ENCODE peak calls at places on chromosomes 2 and 18, in seven cellular contexts. X is uterus, O is spleen, N is heart left ventricle, Z is tibial nerve, A is IMR-90, V is transverse colon. M is an unnamed sample. For H3K36me3, the result is how much of the 10 kb centered on the place peaks cover.

GRCh38 chr2:23940976-23941605 is 828 bp downstream of the UBXN2A start:
- DNase-seq in X (no peak), Z (no peak), N (no peak), O (no peak), A (peak), V (no peak), M (no peak)

GRCh38 chr18:70450658-70451253 is 161.9 kb downstream of the SOCS6 start:
- DNase-seq in N (no peak), O (no peak), V (no peak), Z (no peak), X (no peak), A (peak), M (no peak)

GRCh38 chr18:55396267-55396905 is 191.6 kb downstream of the TCF4 start:
- DNase-seq in X (no peak), O (no peak), Z (no peak), N (no peak), A (no peak), V (no peak), M (no peak)

GRCh38 chr2:186424265-186424664 is 61.8 kb upstream of the ZC3H15 start:
- DNase-seq in N (no peak), V (no peak), O (no peak), X (no peak), Z (no peak), A (no peak), M (no peak)

GRCh38 chr2:226031078-226031937 is 631.8 kb downstream of the NYAP2 start:
- DNase-seq in X (peak), A (peak), V (peak), N (peak), Z (peak), O (peak), M (no peak)

GRCh38 chr2:186459009-186459408 is 27.1 kb upstream of the ZC3H15 start:
- DNase-seq in A (peak), Z (no peak), X (no peak), V (no peak), N (no peak), O (no peak), M (no peak)

GRCh38 chr2:222523783-222524544 is 99.6 kb downstream of the SGPP2 start:
- DNase-seq in N (no peak), X (no peak), A (no peak), V (no peak), Z (no peak), O (no peak), M (no peak)

GRCh38 chr2:10215393-10215935 is 87.2 kb upstream of the HPCAL1 start:
- DNase-seq in V (no peak), N (no peak), O (no peak), Z (no peak), A (no peak), X (no peak), M (no peak)

GRCh38 chr2:169673921-169674320 is 20.3 kb downstream of the CFAP210 start:
- DNase-seq in O (no peak), X (no peak), N (no peak), V (no peak), Z (no peak), A (no peak), M (no peak)

GRCh38 chr2:16525265-16525887 is 140.3 kb downstream of the CYRIA start:
- DNase-seq in V (peak), X (no peak), N (no peak), O (no peak), Z (no peak), A (no peak), M (no peak)

GRCh38 chr2:44778221-44778654 is 163.3 kb upstream of the SIX3 start:
- DNase-seq in V (no peak), A (no peak), Z (no peak), X (no peak), O (peak), N (no peak), M (no peak)

GRCh38 chr18:13461488-13461887 is 242.9 kb downstream of the LDLRAD4 start:
- DNase-seq in X (no peak), A (no peak), Z (no peak), N (no peak), V (no peak), O (no peak), M (no peak)

GRCh38 chr2:238096311-238097011 is 3.7 kb upstream of the ESPNL start:
- DNase-seq in Z (no peak), V (no peak), O (no peak), X (no peak), A (no peak), N (no peak), M (no peak)

GRCh38 chr18:28071199-28071598 is 105.7 kb downstream of the CDH2 start:
- DNase-seq in N (no peak), V (no peak), X (no peak), A (no peak), O (no peak), Z (no peak), M (no peak)

GRCh38 chr2:233857511-233858118 is 3.3 kb upstream of the HJURP start:
- DNase-seq in Z (no peak), O (peak), X (no peak), A (no peak), V (peak), N (no peak), M (no peak)

GRCh38 chr2:235698504-235698903 is 204.7 kb downstream of the AGAP1 start:
- DNase-seq in X (no peak), N (peak), Z (no peak), V (no peak), O (no peak), A (no peak), M (no peak)

GRCh38 chr18:79402977-79403722 is 7.4 kb downstream of the NFATC1 start:
- DNase-seq in A (no peak), V (peak), Z (peak), O (peak), N (peak), X (peak), M (no peak)

GRCh38 chr2:239266779-239267410 is 133.9 kb downstream of the HDAC4 start:
- DNase-seq in Z (no peak), X (no peak), V (peak), O (peak), A (no peak), N (peak), M (no peak)

GRCh38 chr2:96769816-96770215 is 9.1 kb downstream of the CNNM4 start:
- DNase-seq in V (peak), X (no peak), O (no peak), N (peak), A (no peak), Z (no peak), M (no peak)

GRCh38 chr2:104938226-104938941 is 84.5 kb downstream of the POU3F3 start:
- DNase-seq in O (no peak), X (no peak), Z (no peak), A (no peak), V (no peak), N (no peak), M (no peak)

GRCh38 chr18:9109523-9109922 is 7.0 kb downstream of the NDUFV2 start:
- DNase-seq in V (no peak), O (no peak), A (peak), X (no peak), Z (no peak), N (no peak), M (no peak)

GRCh38 chr18:50616484-50617048 is 56.7 kb downstream of the MAPK4 start:
- DNase-seq in N (peak), X (no peak), V (no peak), O (no peak), A (no peak), Z (no peak), M (no peak)

GRCh38 chr2:72415256-72415655 is 267.6 kb upstream of the CYP26B1 start:
- DNase-seq in X (no peak), N (no peak), V (no peak), Z (no peak), A (peak), O (no peak), M (no peak)

GRCh38 chr2:27442282-27442980 is at the start of gene KRTCAP3:
- DNase-seq in N (no peak), A (no peak), V (peak), Z (no peak), X (no peak), O (peak), M (no peak)

GRCh38 chr2:50401772-50402653 is 629.9 kb downstream of the NRXN1 start:
- DNase-seq in X (no peak), A (peak), V (peak), Z (peak), N (no peak), O (no peak), M (no peak)

GRCh38 chr2:1696472-1696871 is 47.8 kb downstream of the PXDN start:
- DNase-seq in V (no peak), O (no peak), N (no peak), X (no peak), Z (no peak), A (peak), M (no peak)

GRCh38 chr18:76445275-76445674 is 49.8 kb downstream of the ZNF516 start:
- DNase-seq in O (no peak), A (peak), V (no peak), X (peak), N (no peak), Z (no peak), M (no peak)

GRCh38 chr2:49288113-49288710 is 133.9 kb upstream of the FSHR start:
- DNase-seq in N (no peak), V (no peak), Z (no peak), O (no peak), X (no peak), A (no peak), M (no peak)

GRCh38 chr2:63054812-63055509 is 4.3 kb downstream of the OTX1 start:
- DNase-seq in O (no peak), X (no peak), A (no peak), V (no peak), Z (no peak), N (no peak), M (no peak)

GRCh38 chr2:202201220-202202160 is 36.9 kb downstream of the SUMO1 start:
- DNase-seq in V (no peak), X (no peak), N (no peak), O (no peak), A (no peak), Z (no peak), M (no peak)

GRCh38 chr2:5520352-5520996 is 171.7 kb upstream of the SOX11 start:
- DNase-seq in X (peak), Z (no peak), O (no peak), N (peak), V (no peak), A (peak), M (no peak)

GRCh38 chr2:5748941-5749731 is 57.0 kb downstream of the SOX11 start:
- DNase-seq in V (no peak), O (no peak), N (peak), Z (no peak), A (peak), X (no peak), M (no peak)

GRCh38 chr2:71458413-71459083 is 5.2 kb downstream of the DYSF start:
- DNase-seq in X (no peak), Z (no peak), V (no peak), O (no peak), N (peak), A (peak), M (no peak)

GRCh38 chr2:46325178-46325928 is 28.1 kb downstream of the EPAS1 start:
- DNase-seq in Z (no peak), O (no peak), A (peak), X (no peak), N (no peak), V (no peak), M (no peak)

DNA sequence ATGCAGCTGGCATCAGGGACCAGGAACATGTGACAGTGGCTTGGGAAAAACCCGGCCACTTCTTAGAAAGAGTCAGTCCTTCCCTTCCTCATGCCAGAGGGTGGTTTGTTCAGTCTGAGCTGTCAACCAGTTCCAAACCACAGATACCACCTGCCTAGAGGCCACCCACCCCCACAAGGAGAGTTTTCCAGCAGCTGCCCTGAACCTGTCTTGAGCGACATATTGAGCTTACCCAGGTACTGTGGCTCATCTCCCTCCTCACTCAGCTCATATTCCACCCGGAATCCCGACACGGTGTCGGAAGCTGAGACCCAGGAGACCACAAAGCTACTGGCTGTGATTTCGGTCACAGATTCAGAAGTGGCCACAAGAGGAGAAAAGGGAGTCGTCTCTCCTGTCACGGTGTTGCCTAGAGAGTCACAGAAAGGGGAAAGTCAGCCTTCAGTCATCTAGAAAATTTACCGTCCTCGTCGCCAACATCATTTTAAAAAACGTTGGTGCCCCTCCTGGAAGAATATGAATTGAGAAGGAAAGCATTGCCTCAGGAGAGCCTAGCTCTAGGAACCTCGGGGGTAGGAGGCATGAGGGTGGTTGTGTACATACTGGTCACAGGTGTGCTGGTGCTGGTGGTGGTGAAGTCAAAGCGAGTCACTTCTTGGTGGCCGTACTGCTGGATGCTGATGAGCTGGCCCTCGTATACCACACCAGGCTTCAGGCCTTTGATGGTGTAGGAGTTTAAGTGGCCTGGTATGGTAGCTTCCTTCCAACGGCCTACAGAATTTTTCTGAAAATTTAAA is 26.3 kb downstream of the FN1 start:
- DNase-seq in O (no peak), X (no peak), N (no peak), A (peak), Z (no peak), V (no peak), M (no peak)
- TF ChIP-seq POLR2A in O (no peak), X (no peak), N (no peak), A (no peak), Z (no peak), V (no peak), M (no peak)

GRCh38 chr2:216202602-216203250 is 93.6 kb downstream of the XRCC5 start:
- DNase-seq in Z (no peak), V (no peak), X (no peak), O (no peak), A (no peak), N (no peak), M (no peak)
- H3K36me3 ChIP-seq in Z (under half), V (under half), X (under half), O (half or more), A (under half), N (half or more), M (under half)

GRCh38 chr2:154125900-154126299 is 254.2 kb downstream of the GALNT13 start:
- DNase-seq in A (no peak), X (no peak), V (no peak), Z (no peak), N (no peak), O (no peak), M (no peak)

GRCh38 chr2:154120706-154121105 is 249.0 kb downstream of the GALNT13 start:
- DNase-seq in A (no peak), X (no peak), V (no peak), Z (no peak), O (no peak), N (no peak), M (no peak)
- TF ChIP-seq POLR2A in A (no peak), X (no peak), V (no peak), Z (no peak), O (no peak), N (no peak), M (no peak)

GRCh38 chr2:55314985-55315384 is 46.0 kb upstream of the MTIF2 start:
- DNase-seq in O (no peak), A (no peak), V (no peak), Z (no peak), N (no peak), X (no peak), M (no peak)
- H3K36me3 ChIP-seq in O (under half), A (under half), V (under half), Z (under half), N (half or more), X (under half), M (under half)

DNA sequence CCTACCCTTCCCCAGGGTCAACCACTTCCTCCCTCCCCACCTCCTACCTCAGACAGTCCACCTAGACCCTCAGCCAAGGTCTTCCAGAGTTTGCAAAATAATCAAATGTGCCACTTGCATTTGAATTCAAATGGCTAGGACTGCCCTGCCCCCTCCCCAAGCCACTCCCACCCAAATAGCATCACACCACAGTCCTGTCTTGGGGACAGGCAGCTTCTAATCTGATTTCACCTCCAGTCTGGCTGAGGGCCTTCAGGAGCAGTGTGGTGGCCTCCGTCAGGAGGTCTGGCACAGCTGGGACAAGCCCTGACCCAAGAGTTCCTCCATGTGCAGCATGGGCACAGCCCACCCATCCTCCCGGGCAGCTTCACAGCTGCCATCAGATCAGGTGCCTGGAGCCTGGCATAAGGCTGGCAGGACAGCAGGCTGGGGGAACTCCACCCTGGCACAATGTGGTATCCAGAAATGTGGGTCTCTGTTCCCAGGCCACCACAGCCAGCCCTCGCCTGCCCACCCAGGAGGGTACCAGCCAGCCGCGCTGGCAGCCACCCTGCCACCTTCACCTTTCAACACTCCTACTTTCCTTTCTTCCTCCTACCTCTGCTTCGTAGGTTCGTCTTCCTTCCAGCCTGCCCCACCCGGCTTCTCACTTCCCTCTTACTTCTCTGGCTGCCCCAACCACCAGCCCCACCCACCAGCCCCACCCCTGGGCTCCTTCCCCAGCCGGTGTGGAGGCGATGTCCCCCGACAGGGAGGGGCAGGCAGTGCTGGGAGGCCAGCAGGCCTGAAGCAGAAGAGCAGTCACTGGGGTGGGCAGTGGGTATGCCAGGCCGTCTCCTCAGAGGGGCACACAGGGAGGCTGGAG is at the start of gene CAPG:
- DNase-seq in Z (no peak), A (no peak), O (peak), X (no peak), V (peak), N (peak), M (no peak)
- TF ChIP-seq POLR2A in Z (no peak), A (no peak), O (no peak), X (no peak), V (peak), N (no peak), M (no peak)

GRCh38 chr2:69518836-69519235 is 81.6 kb upstream of the NFU1 start:
- DNase-seq in V (peak), X (no peak), N (no peak), Z (peak), A (no peak), O (no peak), M (no peak)

GRCh38 chr2:69521747-69522146 is 84.5 kb upstream of the NFU1 start:
- DNase-seq in O (no peak), A (no peak), N (no peak), V (no peak), Z (no peak), X (no peak), M (no peak)

GRCh38 chr2:69514836-69515235 is 77.6 kb upstream of the NFU1 start:
- DNase-seq in V (no peak), Z (no peak), A (peak), X (no peak), N (no peak), O (no peak), M (no peak)

GRCh38 chr2:69514406-69514805 is 77.2 kb upstream of the NFU1 start:
- DNase-seq in V (no peak), N (peak), X (no peak), Z (no peak), A (peak), O (no peak), M (no peak)

DNA sequence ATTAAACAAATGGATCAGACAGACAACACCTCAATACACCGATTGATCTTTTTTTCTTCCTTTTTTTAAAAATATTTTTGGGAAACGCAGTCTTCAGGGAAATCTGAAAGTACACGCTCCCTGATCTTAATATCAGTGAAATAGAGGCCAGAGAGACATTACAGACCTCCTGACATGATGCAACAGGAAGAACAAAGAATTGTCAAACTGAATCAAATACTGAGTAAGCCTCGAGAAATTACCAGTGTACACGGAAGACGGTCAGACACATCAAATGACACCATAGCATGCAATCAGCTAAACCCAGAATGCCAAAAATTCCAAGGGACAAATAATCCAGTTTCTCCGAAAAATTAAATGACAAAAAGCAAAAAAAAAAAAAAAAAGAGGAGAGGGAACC is 80.2 kb upstream of the NFU1 start:
- DNase-seq in V (no peak), Z (no peak), X (no peak), O (no peak), N (no peak), A (peak), M (no peak)
- H3K36me3 ChIP-seq in V (under half), Z (under half), X (under half), O (half or more), N (half or more), A (under half), M (under half)

DNA sequence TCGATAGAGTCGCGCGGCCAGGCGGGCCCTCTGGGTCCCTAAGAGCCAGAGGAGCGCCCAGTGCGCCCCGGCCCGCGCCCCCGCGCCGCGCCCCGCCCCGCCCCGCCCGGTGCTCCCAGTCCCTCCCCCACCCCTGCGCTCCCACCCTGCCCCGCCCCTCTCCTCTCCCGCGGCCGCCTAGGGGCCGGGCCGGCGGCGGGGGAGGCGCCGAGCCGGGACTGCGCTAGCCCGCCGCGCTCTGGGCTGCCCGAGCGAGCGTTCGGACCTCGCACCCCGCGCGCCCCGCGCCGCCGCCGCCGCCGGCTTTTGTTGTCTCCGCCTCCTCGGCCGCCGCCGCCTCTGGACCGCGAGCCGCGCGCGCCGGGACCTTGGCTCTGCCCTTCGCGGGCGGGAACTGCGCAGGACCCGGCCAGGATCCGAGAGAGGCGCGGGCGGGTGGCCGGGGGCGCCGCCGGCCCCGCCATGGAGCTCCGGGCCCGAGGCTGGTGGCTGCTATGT is at the start of gene GPC1:
- DNase-seq in N (peak), A (peak), O (peak), V (peak), Z (peak), X (peak), M (no peak)
- TF ChIP-seq POLR2A in N (no peak), A (peak), O (no peak), V (no peak), Z (peak), X (peak), M (no peak)

DNA sequence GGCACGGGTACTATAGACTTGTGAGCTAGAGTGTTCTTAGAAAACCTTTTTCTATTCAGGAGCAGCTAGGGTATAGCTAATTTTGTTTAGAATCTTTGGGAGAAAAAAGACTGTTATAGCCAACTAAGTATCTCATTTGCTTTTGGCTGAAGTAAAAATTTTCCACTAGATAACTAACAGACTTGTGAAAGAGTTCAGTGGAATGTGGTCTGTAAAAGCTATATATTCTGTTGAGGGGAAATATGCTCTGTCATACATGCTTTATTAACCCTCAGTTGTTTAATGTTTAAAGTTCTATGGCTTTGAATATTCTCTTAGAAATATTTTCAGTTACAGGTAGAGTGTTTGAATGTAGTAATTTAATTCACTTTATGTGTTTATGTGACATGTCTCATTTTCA is 49.7 kb downstream of the RIF1 start:
- DNase-seq in N (no peak), Z (no peak), V (no peak), A (peak), O (no peak), X (no peak), M (no peak)
- H3K36me3 ChIP-seq in N (half or more), Z (under half), V (under half), A (under half), O (half or more), X (under half), M (half or more)

M was measured in esophagus squamous epithelium.